ENCODE peak calls at places on chromosomes 6 and 20, in nine cellular contexts. One of them, this sample, is unnamed.

GRCh38 chr6:46323312-46323965 is 152.7 kb upstream of the ENPP5 start:
- DNase-seq in upper lobe of right lung: no peak
- DNase-seq in body of pancreas: no peak
- DNase-seq in fibroblast of the aortic adventitia: peak
- DNase-seq in fibroblast of pulmonary artery: peak
- DNase-seq in cardiac fibroblast: peak
- DNase-seq in pancreas: no peak
- DNase-seq in mammary epithelial cell: peak
- DNase-seq in fibroblast of villous mesenchyme: peak
- DNase-seq in this sample: peak

GRCh38 chr6:107794771-107795170 is 29.3 kb downstream of the SCML4 start:
- DNase-seq in upper lobe of right lung: no peak
- DNase-seq in body of pancreas: no peak
- DNase-seq in fibroblast of the aortic adventitia: no peak
- DNase-seq in fibroblast of pulmonary artery: no peak
- DNase-seq in cardiac fibroblast: no peak
- DNase-seq in pancreas: no peak
- DNase-seq in mammary epithelial cell: no peak
- DNase-seq in fibroblast of villous mesenchyme: no peak
- DNase-seq in this sample: no peak

GRCh38 chr6:149335924-149336323 is 18.4 kb downstream of the TAB2 start:
- DNase-seq in upper lobe of right lung: no peak
- DNase-seq in body of pancreas: no peak
- DNase-seq in fibroblast of the aortic adventitia: peak
- DNase-seq in fibroblast of pulmonary artery: peak
- DNase-seq in cardiac fibroblast: peak
- DNase-seq in pancreas: no peak
- DNase-seq in mammary epithelial cell: peak
- DNase-seq in fibroblast of villous mesenchyme: peak
- DNase-seq in this sample: peak

GRCh38 chr6:33621396-33622388 is 570 bp downstream of the ITPR3 start:
- DNase-seq in upper lobe of right lung: peak
- DNase-seq in body of pancreas: peak
- DNase-seq in fibroblast of the aortic adventitia: peak
- DNase-seq in fibroblast of pulmonary artery: no peak
- DNase-seq in cardiac fibroblast: peak
- DNase-seq in pancreas: peak
- DNase-seq in mammary epithelial cell: peak
- DNase-seq in fibroblast of villous mesenchyme: no peak
- DNase-seq in this sample: peak

GRCh38 chr6:28225056-28225834 is at the start of gene ZSCAN9:
- DNase-seq in upper lobe of right lung: peak
- DNase-seq in body of pancreas: peak
- DNase-seq in fibroblast of the aortic adventitia: peak
- DNase-seq in fibroblast of pulmonary artery: peak
- DNase-seq in cardiac fibroblast: peak
- DNase-seq in pancreas: peak
- DNase-seq in mammary epithelial cell: peak
- DNase-seq in fibroblast of villous mesenchyme: peak
- DNase-seq in this sample: peak

GRCh38 chr6:102115911-102116310 is 722.4 kb downstream of the GRIK2 start:
- DNase-seq in upper lobe of right lung: no peak
- DNase-seq in body of pancreas: no peak
- DNase-seq in fibroblast of the aortic adventitia: no peak
- DNase-seq in fibroblast of pulmonary artery: no peak
- DNase-seq in cardiac fibroblast: no peak
- DNase-seq in pancreas: no peak
- DNase-seq in mammary epithelial cell: peak
- DNase-seq in fibroblast of villous mesenchyme: no peak
- DNase-seq in this sample: peak

GRCh38 chr6:166942393-166943168 is 13.8 kb downstream of the RNASET2 start:
- DNase-seq in upper lobe of right lung: no peak
- DNase-seq in body of pancreas: no peak
- DNase-seq in fibroblast of the aortic adventitia: no peak
- DNase-seq in fibroblast of pulmonary artery: peak
- DNase-seq in cardiac fibroblast: peak
- DNase-seq in pancreas: no peak
- DNase-seq in mammary epithelial cell: no peak
- DNase-seq in fibroblast of villous mesenchyme: peak
- DNase-seq in this sample: no peak

GRCh38 chr6:159074120-159074684 is 29.4 kb upstream of the TAGAP start:
- DNase-seq in upper lobe of right lung: no peak
- DNase-seq in body of pancreas: no peak
- DNase-seq in fibroblast of the aortic adventitia: peak
- DNase-seq in fibroblast of pulmonary artery: peak
- DNase-seq in cardiac fibroblast: peak
- DNase-seq in pancreas: no peak
- DNase-seq in mammary epithelial cell: no peak
- DNase-seq in fibroblast of villous mesenchyme: peak
- DNase-seq in this sample: peak

GRCh38 chr6:15556711-15557110 is 106.1 kb downstream of the DTNBP1 start:
- DNase-seq in upper lobe of right lung: no peak
- DNase-seq in body of pancreas: no peak
- DNase-seq in fibroblast of the aortic adventitia: no peak
- DNase-seq in fibroblast of pulmonary artery: no peak
- DNase-seq in cardiac fibroblast: no peak
- DNase-seq in pancreas: no peak
- DNase-seq in mammary epithelial cell: no peak
- DNase-seq in fibroblast of villous mesenchyme: no peak
- DNase-seq in this sample: no peak

GRCh38 chr6:17469006-17469972 is 75.9 kb downstream of the CAP2 start:
- DNase-seq in upper lobe of right lung: no peak
- DNase-seq in body of pancreas: no peak
- DNase-seq in fibroblast of the aortic adventitia: peak
- DNase-seq in fibroblast of pulmonary artery: no peak
- DNase-seq in cardiac fibroblast: no peak
- DNase-seq in pancreas: no peak
- DNase-seq in mammary epithelial cell: no peak
- DNase-seq in fibroblast of villous mesenchyme: peak
- DNase-seq in this sample: no peak

GRCh38 chr6:113317870-113318269 is 539.3 kb upstream of the MARCKS start:
- DNase-seq in upper lobe of right lung: no peak
- DNase-seq in body of pancreas: no peak
- DNase-seq in fibroblast of the aortic adventitia: no peak
- DNase-seq in fibroblast of pulmonary artery: no peak
- DNase-seq in cardiac fibroblast: no peak
- DNase-seq in pancreas: no peak
- DNase-seq in mammary epithelial cell: no peak
- DNase-seq in fibroblast of villous mesenchyme: no peak
- DNase-seq in this sample: no peak

GRCh38 chr6:14732845-14733757 is 512.8 kb upstream of the JARID2 start:
- DNase-seq in upper lobe of right lung: no peak
- DNase-seq in body of pancreas: no peak
- DNase-seq in fibroblast of the aortic adventitia: peak
- DNase-seq in fibroblast of pulmonary artery: peak
- DNase-seq in cardiac fibroblast: no peak
- DNase-seq in pancreas: no peak
- DNase-seq in mammary epithelial cell: peak
- DNase-seq in fibroblast of villous mesenchyme: peak
- DNase-seq in this sample: peak

GRCh38 chr6:111573892-111574800 is 31.5 kb downstream of the TRAF3IP2 start:
- DNase-seq in upper lobe of right lung: no peak
- DNase-seq in body of pancreas: no peak
- DNase-seq in fibroblast of the aortic adventitia: peak
- DNase-seq in fibroblast of pulmonary artery: peak
- DNase-seq in cardiac fibroblast: peak
- DNase-seq in pancreas: no peak
- DNase-seq in mammary epithelial cell: peak
- DNase-seq in fibroblast of villous mesenchyme: peak
- DNase-seq in this sample: peak

GRCh38 chr20:6026051-6026450 is 27.8 kb downstream of the LRRN4 start:
- DNase-seq in upper lobe of right lung: no peak
- DNase-seq in body of pancreas: no peak
- DNase-seq in fibroblast of the aortic adventitia: no peak
- DNase-seq in fibroblast of pulmonary artery: peak
- DNase-seq in cardiac fibroblast: no peak
- DNase-seq in pancreas: no peak
- DNase-seq in mammary epithelial cell: peak
- DNase-seq in fibroblast of villous mesenchyme: no peak
- DNase-seq in this sample: peak

GRCh38 chr6:132456700-132457143 is 55.4 kb upstream of the MOXD1 start:
- DNase-seq in upper lobe of right lung: peak
- DNase-seq in body of pancreas: peak
- DNase-seq in fibroblast of the aortic adventitia: no peak
- DNase-seq in fibroblast of pulmonary artery: no peak
- DNase-seq in cardiac fibroblast: peak
- DNase-seq in pancreas: peak
- DNase-seq in mammary epithelial cell: no peak
- DNase-seq in fibroblast of villous mesenchyme: no peak
- DNase-seq in this sample: no peak

GRCh38 chr6:44367686-44368085 is 19.8 kb upstream of the CDC5L start:
- DNase-seq in upper lobe of right lung: no peak
- DNase-seq in body of pancreas: no peak
- DNase-seq in fibroblast of the aortic adventitia: no peak
- DNase-seq in fibroblast of pulmonary artery: peak
- DNase-seq in cardiac fibroblast: no peak
- DNase-seq in pancreas: no peak
- DNase-seq in mammary epithelial cell: no peak
- DNase-seq in fibroblast of villous mesenchyme: no peak
- DNase-seq in this sample: no peak

GRCh38 chr6:130063806-130064205 is 45.4 kb downstream of the L3MBTL3 start:
- DNase-seq in upper lobe of right lung: no peak
- DNase-seq in body of pancreas: no peak
- DNase-seq in fibroblast of the aortic adventitia: no peak
- DNase-seq in fibroblast of pulmonary artery: no peak
- DNase-seq in cardiac fibroblast: no peak
- DNase-seq in pancreas: no peak
- DNase-seq in mammary epithelial cell: no peak
- DNase-seq in fibroblast of villous mesenchyme: no peak
- DNase-seq in this sample: no peak

GRCh38 chr20:62476074-62476838 is 461 bp upstream of the GATA5 start:
- DNase-seq in upper lobe of right lung: no peak
- DNase-seq in body of pancreas: no peak
- DNase-seq in fibroblast of the aortic adventitia: no peak
- DNase-seq in fibroblast of pulmonary artery: no peak
- DNase-seq in cardiac fibroblast: no peak
- DNase-seq in pancreas: no peak
- DNase-seq in mammary epithelial cell: no peak
- DNase-seq in fibroblast of villous mesenchyme: no peak
- DNase-seq in this sample: no peak

GRCh38 chr20:62475819-62476073 is at the start of gene GATA5:
- DNase-seq in upper lobe of right lung: no peak
- DNase-seq in body of pancreas: no peak
- DNase-seq in fibroblast of the aortic adventitia: no peak
- DNase-seq in fibroblast of pulmonary artery: no peak
- DNase-seq in cardiac fibroblast: no peak
- DNase-seq in pancreas: no peak
- DNase-seq in mammary epithelial cell: no peak
- DNase-seq in fibroblast of villous mesenchyme: no peak
- DNase-seq in this sample: no peak

GRCh38 chr20:62480318-62480717 is 4.5 kb upstream of the GATA5 start:
- DNase-seq in upper lobe of right lung: no peak
- DNase-seq in body of pancreas: no peak
- DNase-seq in fibroblast of the aortic adventitia: peak
- DNase-seq in fibroblast of pulmonary artery: peak
- DNase-seq in cardiac fibroblast: peak
- DNase-seq in pancreas: no peak
- DNase-seq in mammary epithelial cell: no peak
- DNase-seq in fibroblast of villous mesenchyme: no peak
- DNase-seq in this sample: no peak

GRCh38 chr20:62479218-62479617 is 3.4 kb upstream of the GATA5 start:
- DNase-seq in upper lobe of right lung: no peak
- DNase-seq in body of pancreas: no peak
- DNase-seq in fibroblast of the aortic adventitia: no peak
- DNase-seq in fibroblast of pulmonary artery: no peak
- DNase-seq in cardiac fibroblast: no peak
- DNase-seq in pancreas: no peak
- DNase-seq in mammary epithelial cell: no peak
- DNase-seq in fibroblast of villous mesenchyme: no peak
- DNase-seq in this sample: no peak

GRCh38 chr20:62477669-62478450 is 2.1 kb upstream of the GATA5 start:
- DNase-seq in upper lobe of right lung: no peak
- DNase-seq in body of pancreas: no peak
- DNase-seq in fibroblast of the aortic adventitia: no peak
- DNase-seq in fibroblast of pulmonary artery: no peak
- DNase-seq in cardiac fibroblast: no peak
- DNase-seq in pancreas: no peak
- DNase-seq in mammary epithelial cell: no peak
- DNase-seq in fibroblast of villous mesenchyme: no peak
- DNase-seq in this sample: no peak
- TF ChIP-seq CTCF in upper lobe of right lung: no peak
- TF ChIP-seq CTCF in body of pancreas: no peak
- TF ChIP-seq CTCF in fibroblast of the aortic adventitia: no peak
- TF ChIP-seq CTCF in fibroblast of pulmonary artery: no peak
- TF ChIP-seq CTCF in cardiac fibroblast: no peak
- TF ChIP-seq CTCF in pancreas: no peak
- TF ChIP-seq CTCF in mammary epithelial cell: no peak
- TF ChIP-seq CTCF in fibroblast of villous mesenchyme: no peak
- TF ChIP-seq CTCF in this sample: no peak

GRCh38 chr6:30942338-30943060 is 1.7 kb downstream of the MUCL3 start:
- DNase-seq in upper lobe of right lung: peak
- DNase-seq in body of pancreas: peak
- DNase-seq in fibroblast of the aortic adventitia: peak
- DNase-seq in fibroblast of pulmonary artery: peak
- DNase-seq in cardiac fibroblast: peak
- DNase-seq in pancreas: peak
- DNase-seq in mammary epithelial cell: peak
- DNase-seq in fibroblast of villous mesenchyme: peak
- DNase-seq in this sample: peak
- H3K4me3 ChIP-seq in upper lobe of right lung: no peak
- H3K4me3 ChIP-seq in body of pancreas: no peak
- H3K4me3 ChIP-seq in fibroblast of the aortic adventitia: no peak
- H3K4me3 ChIP-seq in fibroblast of pulmonary artery: no peak
- H3K4me3 ChIP-seq in cardiac fibroblast: no peak
- H3K4me3 ChIP-seq in pancreas: no peak
- H3K4me3 ChIP-seq in mammary epithelial cell: no peak
- H3K4me3 ChIP-seq in fibroblast of villous mesenchyme: no peak
- H3K4me3 ChIP-seq in this sample: no peak

DNA sequence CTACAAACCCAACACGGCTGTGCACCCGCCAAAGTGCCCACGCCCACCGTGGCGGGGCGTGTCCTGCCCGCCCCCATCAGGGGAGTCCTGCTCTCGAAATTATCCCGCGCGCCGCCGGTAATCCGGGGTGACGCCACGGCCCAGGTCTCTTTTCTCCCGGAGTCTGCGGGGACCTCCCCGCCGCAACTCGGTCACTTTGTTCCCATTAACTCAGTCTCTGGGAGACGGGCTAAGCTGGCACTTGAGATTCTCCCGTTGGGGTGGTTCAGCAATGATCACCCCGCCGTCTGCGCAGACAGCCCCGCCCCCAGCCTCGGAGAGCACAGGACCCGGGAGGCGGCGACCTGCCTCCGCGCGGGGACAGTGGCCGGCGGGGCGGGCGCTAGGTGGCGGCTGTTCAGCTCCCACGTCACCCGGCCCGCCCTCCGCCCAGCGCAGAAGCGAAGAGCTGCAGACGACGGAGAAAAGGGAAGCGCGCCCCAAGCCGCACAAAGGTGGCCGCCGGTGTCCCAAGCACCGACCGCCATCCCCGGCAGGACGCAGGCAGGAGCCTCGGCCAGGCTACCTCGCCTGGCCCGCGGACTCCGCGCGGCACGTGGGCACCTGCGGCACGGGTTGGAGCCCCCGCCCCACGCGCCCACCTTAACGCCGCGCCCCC is 31.5 kb downstream of the SF3B5 start:
- DNase-seq in upper lobe of right lung: peak
- DNase-seq in body of pancreas: peak
- DNase-seq in fibroblast of the aortic adventitia: no peak
- DNase-seq in fibroblast of pulmonary artery: peak
- DNase-seq in cardiac fibroblast: peak
- DNase-seq in pancreas: peak
- DNase-seq in mammary epithelial cell: peak
- DNase-seq in fibroblast of villous mesenchyme: peak
- DNase-seq in this sample: peak
- TF ChIP-seq CTCF in upper lobe of right lung: peak
- TF ChIP-seq CTCF in body of pancreas: peak
- TF ChIP-seq CTCF in fibroblast of the aortic adventitia: no peak
- TF ChIP-seq CTCF in fibroblast of pulmonary artery: no peak
- TF ChIP-seq CTCF in cardiac fibroblast: no peak
- TF ChIP-seq CTCF in pancreas: peak
- TF ChIP-seq CTCF in mammary epithelial cell: no peak
- TF ChIP-seq CTCF in fibroblast of villous mesenchyme: no peak
- TF ChIP-seq CTCF in this sample: peak

GRCh38 chr6:53831956-53832660 is 37.3 kb downstream of the LRRC1 start:
- DNase-seq in upper lobe of right lung: no peak
- DNase-seq in body of pancreas: no peak
- DNase-seq in fibroblast of the aortic adventitia: no peak
- DNase-seq in fibroblast of pulmonary artery: no peak
- DNase-seq in cardiac fibroblast: no peak
- DNase-seq in pancreas: no peak
- DNase-seq in mammary epithelial cell: no peak
- DNase-seq in fibroblast of villous mesenchyme: peak
- DNase-seq in this sample: no peak
- H3K4me3 ChIP-seq in upper lobe of right lung: no peak
- H3K4me3 ChIP-seq in body of pancreas: no peak
- H3K4me3 ChIP-seq in fibroblast of the aortic adventitia: no peak
- H3K4me3 ChIP-seq in fibroblast of pulmonary artery: no peak
- H3K4me3 ChIP-seq in cardiac fibroblast: no peak
- H3K4me3 ChIP-seq in pancreas: no peak
- H3K4me3 ChIP-seq in mammary epithelial cell: no peak
- H3K4me3 ChIP-seq in fibroblast of villous mesenchyme: no peak
- H3K4me3 ChIP-seq in this sample: no peak